ENCODE peak calls at places on chromosomes 4 and X, in six cellular contexts. N, M, B, I, A and F are unnamed samples. For H3K9me3, the result is how much of the 10 kb centered on the place peaks cover.

GRCh38 chr4:3346146-3346545 is 53.3 kb downstream of the RGS12 start:
- DNase-seq in N (peak), M (peak), B (no peak), I (peak), A (peak), F (peak)

GRCh38 chr4:164383187-164384181 is 370.4 kb upstream of the SMIM31 start:
- DNase-seq in N (peak), M (no peak), B (peak), I (peak), A (peak), F (no peak)

GRCh38 chrX:8679572-8679971 is 52.4 kb downstream of the ANOS1 start:
- DNase-seq in N (no peak), M (no peak), B (no peak), I (no peak), A (no peak), F (no peak)

GRCh38 chr4:115537387-115537786 is 424.0 kb upstream of the NDST4 start:
- DNase-seq in N (no peak), M (peak), B (no peak), I (no peak), A (peak), F (peak)

GRCh38 chr4:107825072-107825789 is 499 bp downstream of the SGMS2 start:
- DNase-seq in N (peak), M (peak), B (peak), I (peak), A (peak), F (peak)

GRCh38 chrX:153303276-153304262 is 18.0 kb downstream of the PNMA6F start:
- DNase-seq in N (no peak), M (no peak), B (no peak), I (no peak), A (no peak), F (no peak)

GRCh38 chrX:73831500-73831899 is 268.5 kb downstream of the CHIC1 start:
- DNase-seq in N (no peak), M (no peak), B (no peak), I (no peak), A (no peak), F (no peak)

GRCh38 chrX:9730752-9731151 is 34.9 kb downstream of the GPR143 start:
- DNase-seq in N (no peak), M (no peak), B (no peak), I (peak), A (no peak), F (no peak)

GRCh38 chr4:185742766-185743165 is 69.2 kb downstream of the SORBS2 start:
- DNase-seq in N (no peak), M (peak), B (no peak), I (peak), A (peak), F (no peak)

GRCh38 chr4:174702974-174703478 is 126.0 kb downstream of the GLRA3 start:
- DNase-seq in N (no peak), M (no peak), B (no peak), I (no peak), A (peak), F (peak)

GRCh38 chr4:165970703-165971420 is 97.8 kb downstream of the TLL1 start:
- DNase-seq in N (no peak), M (peak), B (no peak), I (no peak), A (no peak), F (no peak)

GRCh38 chr4:77293426-77293825 is 136.4 kb downstream of the CCNG2 start:
- DNase-seq in N (no peak), M (no peak), B (no peak), I (no peak), A (no peak), F (no peak)

GRCh38 chr4:164977243-164978164 is at the start of gene TRIM61:
- DNase-seq in N (peak), M (no peak), B (peak), I (no peak), A (no peak), F (no peak)

GRCh38 chr4:56181140-56181950 is 205.9 kb downstream of the AASDH start:
- DNase-seq in N (no peak), M (no peak), B (no peak), I (peak), A (peak), F (no peak)

GRCh38 chr4:112636688-112637551 is at the start of the genes LARP7 and ZGRF1:
- DNase-seq in N (peak), M (peak), B (peak), I (peak), A (peak), F (peak)

GRCh38 chr4:138897818-138898226 is 117.8 kb upstream of the NOCT start:
- DNase-seq in N (no peak), M (peak), B (no peak), I (peak), A (peak), F (peak)

GRCh38 chrX:16882188-16882587 is 12.0 kb upstream of the RBBP7 start:
- DNase-seq in N (peak), M (peak), B (no peak), I (peak), A (peak), F (peak)
- H3K9ac ChIP-seq in N (no peak), M (peak), B (no peak), I (no peak), A (peak), F (no peak)

GRCh38 chrX:144566592-144566991 is 680.7 kb upstream of the SPANXN1 start:
- DNase-seq in N (peak), M (no peak), B (peak), I (no peak), A (no peak), F (no peak)
- H3K9me3 ChIP-seq in N (under half), M (under half), B (under half), I (under half), A (under half), F (under half)

GRCh38 chr4:176841730-176842129 is 49.0 kb upstream of the VEGFC start:
- DNase-seq in N (no peak), M (peak), B (no peak), I (peak), A (peak), F (no peak)
- H3K9ac ChIP-seq in N (no peak), M (peak), B (no peak), I (no peak), A (no peak), F (no peak)

DNA sequence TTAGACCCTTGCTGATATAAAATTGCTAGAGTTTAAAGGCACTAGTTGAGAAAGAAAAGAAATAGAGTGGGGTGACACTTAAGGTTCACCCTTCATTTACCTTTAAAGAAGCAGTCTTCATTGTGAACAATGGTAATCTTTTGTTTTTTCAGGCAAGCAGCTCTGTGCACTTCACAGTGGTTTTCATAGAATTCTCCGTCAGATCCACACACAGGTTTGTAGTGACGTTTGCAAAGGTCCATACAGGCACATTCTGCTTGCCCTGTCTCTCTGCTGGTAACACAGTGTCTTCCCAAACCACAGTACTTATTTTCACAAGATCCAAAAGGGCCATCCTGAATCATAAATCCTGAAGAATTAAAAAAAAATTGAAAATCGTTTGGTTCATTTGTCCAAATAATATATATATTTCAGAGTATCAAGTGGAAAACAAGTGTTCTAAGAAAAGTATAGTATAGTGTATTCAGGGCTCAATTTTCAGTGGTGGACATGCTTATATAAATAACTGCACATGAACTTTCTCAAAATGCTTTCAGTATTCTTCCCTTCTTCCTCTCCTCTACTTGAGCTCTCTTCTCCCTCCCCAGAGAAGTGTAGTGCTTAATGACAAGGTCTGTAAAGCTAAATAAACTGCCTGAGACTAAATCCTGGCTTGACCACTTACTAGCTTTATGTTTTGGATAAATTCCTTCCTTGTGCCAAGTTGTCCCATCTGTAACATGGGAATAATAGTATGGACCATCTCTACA is 243.3 kb downstream of the FSTL5 start:
- DNase-seq in N (no peak), M (no peak), B (no peak), I (no peak), A (no peak), F (no peak)
- H3K9me3 ChIP-seq in N (under half), M (under half), B (under half), I (under half), A (under half), F (under half)

GRCh38 chr4:41257257-41257900 is 651 bp downstream of the UCHL1 start:
- DNase-seq in N (peak), M (no peak), B (peak), I (no peak), A (peak), F (peak)

GRCh38 chr4:41258783-41259182 is 2.1 kb downstream of the UCHL1 start:
- DNase-seq in N (peak), M (peak), B (peak), I (peak), A (peak), F (peak)

GRCh38 chr4:41257901-41258300 is 1.2 kb downstream of the UCHL1 start:
- DNase-seq in N (peak), M (no peak), B (no peak), I (no peak), A (no peak), F (peak)

GRCh38 chr4:41256740-41257256 is at the start of gene UCHL1:
- DNase-seq in N (peak), M (no peak), B (peak), I (no peak), A (peak), F (peak)

GRCh38 chr4:41256131-41256739 is 493 bp upstream of the UCHL1 start:
- DNase-seq in N (peak), M (no peak), B (no peak), I (no peak), A (peak), F (peak)
- H3K9ac ChIP-seq in N (peak), M (no peak), B (peak), I (no peak), A (peak), F (peak)

GRCh38 chr4:11587797-11588196 is 159.1 kb upstream of the HS3ST1 start:
- DNase-seq in N (no peak), M (no peak), B (no peak), I (no peak), A (no peak), F (no peak)
- H3K9me3 ChIP-seq in N (under half), M (under half), B (under half), I (under half), A (under half), F (under half)

GRCh38 chr4:146105464-146105863 is 70.1 kb upstream of the LSM6 start:
- DNase-seq in N (no peak), M (no peak), B (no peak), I (no peak), A (no peak), F (peak)
- H3K9ac ChIP-seq in N (no peak), M (no peak), B (no peak), I (no peak), A (no peak), F (peak)

GRCh38 chr4:173666-174314 is 49.5 kb downstream of the ZNF718 start:
- DNase-seq in N (no peak), M (no peak), B (no peak), I (no peak), A (no peak), F (no peak)

GRCh38 chr4:176995-177394 is 52.7 kb downstream of the ZNF718 start:
- DNase-seq in N (no peak), M (no peak), B (no peak), I (no peak), A (no peak), F (no peak)

DNA sequence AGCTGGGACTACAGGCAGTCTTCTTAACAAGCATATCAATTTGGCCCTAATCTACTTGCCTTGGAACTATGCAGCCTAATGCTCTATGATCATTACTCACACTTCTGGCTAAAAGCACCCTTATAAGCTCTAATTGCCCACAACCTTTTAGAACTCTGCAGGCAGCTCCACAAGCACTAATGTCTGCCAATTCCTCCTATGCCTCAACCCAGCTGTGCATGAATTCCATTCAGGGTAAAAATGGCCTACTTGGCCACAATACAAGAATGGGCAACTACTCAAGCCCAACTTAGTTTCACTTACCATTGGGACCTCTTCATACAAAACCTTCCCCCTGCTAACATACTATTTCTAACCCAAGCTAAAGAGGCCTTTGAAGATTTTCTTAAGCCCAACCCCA is 51.7 kb downstream of the ZNF718 start:
- DNase-seq in N (no peak), M (no peak), B (no peak), I (no peak), A (no peak), F (no peak)
- H3K9me3 ChIP-seq in N (half or more), M (under half), B (under half), I (under half), A (under half), F (half or more)

GRCh38 chr4:154490261-154490588 is 1.4 kb downstream of the DCHS2 start:
- DNase-seq in N (peak), M (no peak), B (peak), I (no peak), A (no peak), F (no peak)
- H3K9ac ChIP-seq in N (no peak), M (no peak), B (no peak), I (no peak), A (no peak), F (no peak)

GRCh38 chrX:154309041-154309775 is 13.6 kb downstream of the TKTL1 start:
- DNase-seq in N (no peak), M (no peak), B (no peak), I (no peak), A (no peak), F (no peak)

GRCh38 chrX:154312116-154312515 is 16.5 kb downstream of the TKTL1 start:
- DNase-seq in N (no peak), M (no peak), B (no peak), I (no peak), A (no peak), F (no peak)

GRCh38 chrX:154308108-154308946 is 12.7 kb downstream of the TKTL1 start:
- DNase-seq in N (peak), M (peak), B (peak), I (peak), A (peak), F (peak)

GRCh38 chrX:154313147-154313546 is 17.6 kb downstream of the TKTL1 start:
- DNase-seq in N (no peak), M (no peak), B (no peak), I (no peak), A (no peak), F (no peak)

GRCh38 chrX:154310991-154311541 is 15.5 kb downstream of the TKTL1 start:
- DNase-seq in N (no peak), M (no peak), B (no peak), I (no peak), A (no peak), F (no peak)
- H3K9me3 ChIP-seq in N (under half), M (under half), B (half or more), I (under half), A (under half), F (under half)